ENCODE peak calls at places on chromosome 17, in four cellular contexts. Q is IMR-90, I is HT-29, A is tibial nerve. P is an unnamed sample.

GRCh38 chr17:1422907-1423306 is 22.9 kb upstream of the YWHAE start:
- DNase-seq in A (no peak), Q (peak), I (no peak), P (peak)

GRCh38 chr17:10285896-10286295 is 86.9 kb downstream of the MYH13 start:
- DNase-seq in A (no peak), Q (no peak), I (no peak), P (peak)

GRCh38 chr17:2805961-2806360 is 9.7 kb downstream of the RAP1GAP2 start:
- DNase-seq in I (no peak), A (no peak), Q (no peak), P (no peak)

GRCh38 chr17:48961516-48962233 is 6.7 kb downstream of the GIP start:
- DNase-seq in A (no peak), Q (peak), I (no peak), P (no peak)

GRCh38 chr17:5557485-5557884 is 26.8 kb downstream of the NLRP1 start:
- DNase-seq in Q (peak), A (no peak), I (no peak), P (no peak)

GRCh38 chr17:74152591-74153455 is 50.7 kb upstream of the RPL38 start:
- DNase-seq in I (peak), Q (no peak), A (peak), P (no peak)

GRCh38 chr17:60630352-60630751 is 30.4 kb downstream of the PPM1D start:
- DNase-seq in Q (no peak), I (no peak), A (peak), P (no peak)

GRCh38 chr17:80938556-80938955 is 53.1 kb upstream of the CHMP6 start:
- DNase-seq in Q (no peak), I (no peak), A (no peak), P (no peak)

GRCh38 chr17:67221062-67221998 is 23.7 kb downstream of the HELZ start:
- DNase-seq in I (peak), Q (peak), A (peak), P (no peak)

GRCh38 chr17:29124135-29124930 is 55.9 kb downstream of the MYO18A start:
- DNase-seq in Q (peak), A (peak), I (peak), P (peak)

GRCh38 chr17:30380106-30380420 is 1.3 kb downstream of the CPD start:
- DNase-seq in I (no peak), Q (peak), A (no peak), P (no peak)

GRCh38 chr17:76968707-76969597 is 100.7 kb downstream of the MGAT5B start:
- DNase-seq in I (peak), Q (no peak), A (no peak), P (no peak)

GRCh38 chr17:50681260-50682200 is 26.2 kb downstream of the ANKRD40 start:
- DNase-seq in I (peak), Q (peak), A (peak), P (peak)

GRCh38 chr17:48760411-48760810 is 31.9 kb upstream of the HOXB13 start:
- DNase-seq in I (no peak), Q (no peak), A (no peak), P (no peak)

GRCh38 chr17:31595666-31596381 is 204.3 kb downstream of the RAB11FIP4 start:
- DNase-seq in A (no peak), I (no peak), Q (no peak), P (no peak)

GRCh38 chr17:44539664-44540063 is 17.6 kb upstream of the FZD2 start:
- DNase-seq in Q (no peak), A (no peak), I (no peak), P (no peak)

GRCh38 chr17:73340093-73340596 is 28.3 kb upstream of the CDC42EP4 start:
- DNase-seq in A (no peak), Q (peak), I (peak), P (peak)

GRCh38 chr17:44522883-44523671 is 19.9 kb upstream of the GPATCH8 start:
- DNase-seq in I (peak), Q (peak), A (peak), P (peak)

GRCh38 chr17:18267927-18268711 is 7.7 kb downstream of the MIEF2 start:
- DNase-seq in I (no peak), Q (peak), A (no peak), P (no peak)

GRCh38 chr17:48382989-48383388 is 47.0 kb downstream of the SKAP1 start:
- DNase-seq in I (peak), A (no peak), Q (no peak), P (no peak)

GRCh38 chr17:71926746-71927398 is 193.9 kb upstream of the SOX9 start:
- DNase-seq in A (no peak), Q (no peak), I (no peak), P (no peak)

GRCh38 chr17:76373481-76373825 is 11.0 kb upstream of the SPHK1 start:
- DNase-seq in Q (no peak), I (no peak), A (no peak), P (no peak)

GRCh38 chr17:77772461-77772897 is 186.0 kb upstream of the TNRC6C start:
- DNase-seq in Q (peak), I (peak), A (peak), P (peak)

GRCh38 chr17:73427198-73427597 is 115.4 kb upstream of the CDC42EP4 start:
- DNase-seq in I (no peak), A (no peak), Q (no peak), P (no peak)

GRCh38 chr17:69326302-69327059 is 452 bp downstream of the ABCA5 start:
- DNase-seq in A (no peak), I (peak), Q (peak), P (no peak)

GRCh38 chr17:13410874-13411273 is 190.9 kb downstream of the HS3ST3A1 start:
- DNase-seq in A (no peak), I (no peak), Q (peak), P (no peak)

GRCh38 chr17:60390881-60391418 is 983 bp downstream of the USP32 start:
- DNase-seq in A (peak), Q (peak), I (peak), P (no peak)

GRCh38 chr17:77281904-77282367 is 141.2 kb downstream of the SEC14L1 start:
- DNase-seq in Q (no peak), I (peak), A (no peak), P (no peak)

GRCh38 chr17:74532115-74532514 is 840 bp upstream of the CD300LB start:
- DNase-seq in Q (no peak), I (no peak), A (peak), P (peak)

GRCh38 chr17:34151081-34151480 is 104.0 kb upstream of the CCL2 start:
- DNase-seq in I (no peak), Q (no peak), A (no peak), P (no peak)

GRCh38 chr17:69809331-69809730 is 265.7 kb upstream of the KCNJ16 start:
- DNase-seq in I (no peak), Q (no peak), A (no peak), P (no peak)

GRCh38 chr17:34420254-34420766 is 57.3 kb upstream of the CCL1 start:
- DNase-seq in Q (peak), A (peak), I (peak), P (peak)

GRCh38 chr17:31880311-31880710 is 21.2 kb downstream of the UTP6 start:
- DNase-seq in Q (no peak), A (no peak), I (no peak), P (no peak)

GRCh38 chr17:59456923-59457615 is 108.3 kb upstream of the DHX40 start:
- DNase-seq in I (no peak), A (no peak), Q (no peak), P (no peak)